ENCODE peak calls at places on chromosomes 11 and 22, in six cellular contexts. G, R, Q, H, K and Z are unnamed samples.

GRCh38 chr11:64663656-64664055 is 59.3 kb downstream of the NRXN2 start:
- DNase-seq in G (no peak), R (no peak), Q (no peak), H (no peak), K (no peak), Z (no peak)

GRCh38 chr22:26431151-26431995 is 2.3 kb downstream of the ASPHD2 start:
- DNase-seq in G (no peak), R (peak; percentile 7), Q (no peak), H (peak; percentile 71), K (no peak), Z (no peak)

GRCh38 chr11:3823303-3823702 is 14.9 kb downstream of the PGAP2 start:
- DNase-seq in G (no peak), R (no peak), Q (peak; percentile 39), H (no peak), K (no peak), Z (no peak)

GRCh38 chr11:95361180-95361579 is 130.2 kb upstream of the SESN3 start:
- DNase-seq in G (no peak), R (no peak), Q (no peak), H (no peak), K (no peak), Z (no peak)

GRCh38 chr11:86167499-86168161 is 76.9 kb upstream of the EED start:
- DNase-seq in G (no peak), R (no peak), Q (peak; percentile 55), H (no peak), K (no peak), Z (no peak)

GRCh38 chr11:33652001-33652400 is 48.6 kb downstream of the C11orf91 start:
- DNase-seq in G (no peak), R (no peak), Q (no peak), H (no peak), K (no peak), Z (no peak)

GRCh38 chr11:13261600-13262061 is 16.0 kb upstream of the BMAL1 start:
- DNase-seq in G (peak; percentile 82), R (no peak), Q (peak; percentile 92), H (no peak), K (no peak), Z (no peak)

GRCh38 chr11:66856496-66857233 is at the start of gene LRFN4:
- DNase-seq in G (no peak), R (no peak), Q (peak; percentile 57), H (peak; percentile 86), K (peak; percentile 60), Z (no peak)